ENCODE peak calls at places on chromosomes 7 and 10, in four cellular contexts. One of them, this sample, is unnamed.

GRCh38 chr7:37377231-37377630 is 71.4 kb downstream of the ELMO1 start:
- DNase-seq in mesothelial cell of epicardium: no peak
- DNase-seq in GM10248: no peak
- DNase-seq in H9: no peak
- DNase-seq in this sample: no peak

GRCh38 chr7:64665980-64666674 is at the start of gene ZNF107:
- DNase-seq in mesothelial cell of epicardium: peak; percentile 61
- DNase-seq in GM10248: peak; percentile 89
- DNase-seq in H9: peak; percentile 81
- DNase-seq in this sample: peak; percentile 87

GRCh38 chr7:103912906-103913610 is 76.4 kb downstream of the RELN start:
- DNase-seq in mesothelial cell of epicardium: no peak
- DNase-seq in GM10248: no peak
- DNase-seq in H9: no peak
- DNase-seq in this sample: no peak

GRCh38 chr7:155533827-155534690 is 12.3 kb downstream of the CNPY1 start:
- DNase-seq in mesothelial cell of epicardium: no peak
- DNase-seq in GM10248: peak; percentile 76
- DNase-seq in H9: peak; percentile 79
- DNase-seq in this sample: peak; percentile 82

GRCh38 chr10:46286991-46287693 is at the start of gene ANTXRL:
- DNase-seq in mesothelial cell of epicardium: no peak
- DNase-seq in GM10248: no peak
- DNase-seq in H9: no peak
- DNase-seq in this sample: no peak

GRCh38 chr7:105210721-105211205 is 178.0 kb downstream of the SRPK2 start:
- DNase-seq in mesothelial cell of epicardium: no peak
- DNase-seq in GM10248: peak; percentile 40
- DNase-seq in H9: no peak
- DNase-seq in this sample: peak; percentile 30

GRCh38 chr10:79274279-79275104 is 72.8 kb upstream of the PPIF start:
- DNase-seq in mesothelial cell of epicardium: no peak
- DNase-seq in GM10248: no peak
- DNase-seq in H9: no peak
- DNase-seq in this sample: no peak

GRCh38 chr7:1103009-1103788 is 15.3 kb downstream of the GPER1 start:
- DNase-seq in mesothelial cell of epicardium: no peak
- DNase-seq in GM10248: peak; percentile 74
- DNase-seq in H9: no peak
- DNase-seq in this sample: peak; percentile 81

GRCh38 chr10:55146032-55146431 is 345.0 kb upstream of the PCDH15 start:
- DNase-seq in mesothelial cell of epicardium: no peak
- DNase-seq in GM10248: no peak
- DNase-seq in H9: no peak
- DNase-seq in this sample: no peak

GRCh38 chr10:68647928-68648327 is 73.1 kb upstream of the CCAR1 start:
- DNase-seq in mesothelial cell of epicardium: no peak
- DNase-seq in GM10248: no peak
- DNase-seq in H9: no peak
- DNase-seq in this sample: no peak

GRCh38 chr10:79054203-79055099 is 14.3 kb upstream of the ZMIZ1 start:
- DNase-seq in mesothelial cell of epicardium: peak; percentile 2
- DNase-seq in GM10248: no peak
- DNase-seq in H9: no peak
- DNase-seq in this sample: no peak

GRCh38 chr7:157981778-157982177 is 605.8 kb downstream of the PTPRN2 start:
- DNase-seq in mesothelial cell of epicardium: no peak
- DNase-seq in GM10248: no peak
- DNase-seq in H9: peak; percentile 19
- DNase-seq in this sample: no peak

GRCh38 chr10:42380926-42381547 is 257.3 kb downstream of the ZNF33B start:
- DNase-seq in mesothelial cell of epicardium: no peak
- DNase-seq in GM10248: no peak
- DNase-seq in H9: no peak
- DNase-seq in this sample: no peak

GRCh38 chr10:79268100-79268670 is 79.1 kb upstream of the PPIF start:
- DNase-seq in mesothelial cell of epicardium: no peak
- DNase-seq in GM10248: no peak
- DNase-seq in H9: no peak
- DNase-seq in this sample: no peak

GRCh38 chr10:116324227-116324950 is at the start of gene CCDC172:
- DNase-seq in mesothelial cell of epicardium: no peak
- DNase-seq in GM10248: no peak
- DNase-seq in H9: peak; percentile 43
- DNase-seq in this sample: no peak

GRCh38 chr7:149126662-149127321 is 668 bp upstream of the ZNF425 start:
- DNase-seq in mesothelial cell of epicardium: no peak
- DNase-seq in GM10248: peak; percentile 80
- DNase-seq in H9: no peak
- DNase-seq in this sample: peak; percentile 85

GRCh38 chr7:55493416-55493815 is 78.9 kb downstream of the VOPP1 start:
- DNase-seq in mesothelial cell of epicardium: no peak
- DNase-seq in GM10248: no peak
- DNase-seq in H9: no peak
- DNase-seq in this sample: no peak

GRCh38 chr10:3034611-3035010 is 32.7 kb upstream of the PFKP start:
- DNase-seq in mesothelial cell of epicardium: no peak
- DNase-seq in GM10248: no peak
- DNase-seq in H9: no peak
- DNase-seq in this sample: no peak

GRCh38 chr7:48637382-48637781 is 287.0 kb upstream of the CDC14C start:
- DNase-seq in mesothelial cell of epicardium: no peak
- DNase-seq in GM10248: no peak
- DNase-seq in H9: no peak
- DNase-seq in this sample: no peak

GRCh38 chr7:1060315-1061080 is 16.2 kb downstream of the GPR146 start:
- DNase-seq in mesothelial cell of epicardium: no peak
- DNase-seq in GM10248: no peak
- DNase-seq in H9: peak; percentile 65
- DNase-seq in this sample: no peak

GRCh38 chr10:131127122-131127589 is 184.4 kb downstream of the TCERG1L start:
- DNase-seq in mesothelial cell of epicardium: no peak
- DNase-seq in GM10248: no peak
- DNase-seq in H9: no peak
- DNase-seq in this sample: no peak

GRCh38 chr10:111079241-111079760 is 2.5 kb downstream of the ADRA2A start:
- DNase-seq in mesothelial cell of epicardium: no peak
- DNase-seq in GM10248: no peak
- DNase-seq in H9: no peak
- DNase-seq in this sample: no peak

GRCh38 chr7:131606346-131607290 is 50.2 kb upstream of the PODXL start:
- DNase-seq in mesothelial cell of epicardium: no peak
- DNase-seq in GM10248: no peak
- DNase-seq in H9: peak; percentile 54
- DNase-seq in this sample: no peak

GRCh38 chr7:122430710-122431109 is 126.2 kb upstream of the FEZF1 start:
- DNase-seq in mesothelial cell of epicardium: no peak
- DNase-seq in GM10248: no peak
- DNase-seq in H9: no peak
- DNase-seq in this sample: no peak

GRCh38 chr10:30219977-30220751 is 128.9 kb downstream of the MTPAP start:
- DNase-seq in mesothelial cell of epicardium: no peak
- DNase-seq in GM10248: no peak
- DNase-seq in H9: no peak
- DNase-seq in this sample: peak; percentile 26

GRCh38 chr10:72259491-72260214 is 14.1 kb upstream of the DDIT4 start:
- DNase-seq in mesothelial cell of epicardium: no peak
- DNase-seq in GM10248: peak; percentile 42
- DNase-seq in H9: no peak
- DNase-seq in this sample: peak; percentile 47

GRCh38 chr10:73588656-73589055 is 2.5 kb downstream of the USP54 start:
- DNase-seq in mesothelial cell of epicardium: no peak
- DNase-seq in GM10248: no peak
- DNase-seq in H9: no peak
- DNase-seq in this sample: no peak

GRCh38 chr10:28872592-28873165 is 195.4 kb downstream of the BAMBI start:
- DNase-seq in mesothelial cell of epicardium: no peak
- DNase-seq in GM10248: no peak
- DNase-seq in H9: no peak
- DNase-seq in this sample: no peak

DNA sequence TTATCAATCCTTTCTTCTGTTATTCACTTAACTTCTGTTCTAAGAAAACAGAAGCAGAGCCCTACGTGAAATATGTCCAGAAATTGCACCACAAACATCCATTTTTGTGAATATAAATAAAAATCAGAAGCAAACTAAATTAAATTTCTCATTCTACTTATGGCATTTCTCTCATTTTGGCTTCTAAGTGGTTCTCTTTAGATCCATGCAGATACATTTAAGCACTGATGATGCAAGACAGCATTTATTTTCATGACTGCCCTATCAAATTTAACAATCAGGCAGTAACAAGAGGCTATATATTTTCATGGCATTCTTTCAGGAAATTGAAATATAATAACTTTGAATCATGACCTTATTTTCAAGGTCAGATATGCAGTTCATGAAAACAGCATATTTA is 1049.6 kb downstream of the GRM8 start:
- DNase-seq in mesothelial cell of epicardium: no peak
- DNase-seq in GM10248: no peak
- DNase-seq in H9: no peak
- DNase-seq in this sample: no peak
- TF ChIP-seq CTCF in mesothelial cell of epicardium: no peak
- TF ChIP-seq CTCF in GM10248: no peak
- TF ChIP-seq CTCF in H9: no peak
- TF ChIP-seq CTCF in this sample: no peak

DNA sequence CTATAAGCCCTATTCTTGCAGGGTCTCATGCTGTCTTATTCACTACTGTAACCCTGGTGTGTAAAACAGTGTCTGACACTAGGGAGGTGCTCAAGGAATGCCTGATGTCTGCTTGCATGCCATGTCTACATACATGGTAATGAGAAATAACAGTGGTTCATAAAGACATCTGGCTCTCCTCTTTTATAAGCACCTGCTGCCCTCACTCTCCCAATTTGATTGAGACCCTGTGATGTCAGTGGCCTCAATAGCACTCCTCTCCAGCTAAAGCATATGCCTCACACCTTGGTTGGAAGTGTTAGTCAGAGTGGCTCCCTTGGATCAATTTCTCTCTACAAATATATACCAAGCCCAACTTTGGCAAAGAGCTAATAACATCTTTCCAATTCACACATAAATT is 30.6 kb downstream of the ANK3 start:
- DNase-seq in mesothelial cell of epicardium: no peak
- DNase-seq in GM10248: no peak
- DNase-seq in H9: no peak
- DNase-seq in this sample: no peak
- TF ChIP-seq CTCF in mesothelial cell of epicardium: no peak
- TF ChIP-seq CTCF in GM10248: no peak
- TF ChIP-seq CTCF in H9: no peak
- TF ChIP-seq CTCF in this sample: no peak

DNA sequence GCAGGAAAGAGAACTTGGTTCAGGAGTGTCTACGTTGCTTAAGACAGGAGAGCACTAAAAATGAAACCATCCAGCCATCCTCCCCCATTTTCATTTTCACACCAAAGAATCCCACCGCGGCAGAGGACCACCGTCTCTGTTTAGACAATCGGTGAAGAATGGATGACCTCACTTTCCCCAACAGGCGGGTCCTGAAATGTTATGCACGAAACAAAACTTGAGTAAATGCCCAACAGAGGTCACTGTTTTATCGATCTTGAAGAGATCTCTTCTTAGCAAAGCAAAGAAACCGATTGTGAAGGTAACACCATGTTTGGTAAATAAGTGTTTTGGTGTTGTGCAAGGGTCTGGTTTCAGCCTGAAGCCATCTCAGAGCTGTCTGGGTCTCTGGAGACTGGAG is 1.4 kb upstream of the IL6 start:
- DNase-seq in mesothelial cell of epicardium: no peak
- DNase-seq in GM10248: peak; percentile 52
- DNase-seq in H9: no peak
- DNase-seq in this sample: peak; percentile 43
- TF ChIP-seq CTCF in mesothelial cell of epicardium: no peak
- TF ChIP-seq CTCF in GM10248: peak; percentile 38
- TF ChIP-seq CTCF in H9: peak; percentile 28
- TF ChIP-seq CTCF in this sample: peak; percentile 42

DNA sequence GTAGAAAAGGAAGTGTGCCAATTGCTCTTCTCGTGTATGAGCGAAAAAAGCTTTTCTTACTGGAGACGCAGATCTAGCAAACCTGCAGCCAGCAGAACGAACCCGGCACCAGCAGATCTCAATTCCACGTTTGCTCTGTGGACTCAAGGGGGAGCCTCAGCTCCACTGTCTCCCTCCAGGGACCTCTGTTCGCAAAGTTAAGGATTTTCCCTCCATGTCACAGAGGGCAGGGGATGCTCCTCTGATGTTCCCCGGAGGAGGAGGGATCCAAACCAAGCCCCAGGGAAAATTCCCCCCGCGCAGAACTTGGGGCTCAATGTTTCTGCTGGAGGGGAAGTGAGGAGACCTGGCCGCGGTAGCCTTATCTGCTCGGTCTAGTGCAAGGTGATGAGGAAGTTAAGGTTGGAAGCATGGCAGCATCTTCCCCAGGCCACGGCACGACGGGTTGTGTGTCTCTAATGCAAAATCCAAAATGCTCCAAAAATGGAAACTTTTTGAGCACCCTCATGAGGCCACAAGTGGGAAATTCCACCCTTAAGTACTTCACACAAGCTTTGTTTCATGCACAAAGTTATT is 9.0 kb downstream of the IQCE start:
- DNase-seq in mesothelial cell of epicardium: no peak
- DNase-seq in GM10248: peak; percentile 47
- DNase-seq in H9: peak; percentile 62
- DNase-seq in this sample: no peak
- TF ChIP-seq CTCF in mesothelial cell of epicardium: no peak
- TF ChIP-seq CTCF in GM10248: peak; percentile 55
- TF ChIP-seq CTCF in H9: peak; percentile 75
- TF ChIP-seq CTCF in this sample: no peak